ENCODE peak calls at places on chromosome 5, in four cellular contexts. V is K562, S is GM12878, E is HepG2. J is an unnamed sample.

GRCh38 chr5:15992918-15993317 is 186.7 kb downstream of the MARCHF11 start:
- DNase-seq in V (no peak), E (no peak), S (no peak), J (no peak)

GRCh38 chr5:58505971-58506640 is 14.9 kb downstream of the GAPT start:
- DNase-seq in S (no peak), E (no peak), V (no peak), J (no peak)

GRCh38 chr5:82991678-82992323 is 85.4 kb downstream of the TMEM167A start:
- DNase-seq in V (no peak), S (no peak), E (no peak), J (no peak)

GRCh38 chr5:123089572-123089970 is 530 bp downstream of the PRDM6 start:
- DNase-seq in E (peak; percentile 12), V (no peak), S (no peak), J (peak; percentile 65)

GRCh38 chr5:168707646-168708300 is 128.6 kb upstream of the PANK3 start:
- DNase-seq in S (no peak), E (no peak), V (no peak), J (no peak)

GRCh38 chr5:77174526-77174925 is 36.0 kb upstream of the PDE8B start:
- DNase-seq in S (no peak), E (no peak), V (no peak), J (no peak)

GRCh38 chr5:155049569-155050383 is 36.2 kb downstream of the KIF4B start:
- DNase-seq in V (peak; percentile 20), E (peak; percentile 4), S (no peak), J (peak; percentile 37)

GRCh38 chr5:59360130-59360555 is 533.4 kb downstream of the PDE4D start:
- DNase-seq in E (no peak), S (no peak), V (no peak), J (no peak)

GRCh38 chr5:99945706-99946442 is 589.3 kb upstream of the FAM174A start:
- DNase-seq in S (no peak), V (no peak), E (no peak), J (no peak)

GRCh38 chr5:38029431-38030065 is 189.7 kb upstream of the GDNF start:
- DNase-seq in S (no peak), E (no peak), V (no peak), J (no peak)

GRCh38 chr5:137264573-137264972 is 234.6 kb downstream of the SPOCK1 start:
- DNase-seq in E (no peak), S (no peak), V (no peak), J (no peak)

GRCh38 chr5:10333154-10334006 is 20.1 kb upstream of the MARCHF6 start:
- DNase-seq in E (no peak), V (no peak), S (no peak), J (peak; percentile 65)

GRCh38 chr5:107468286-107468685 is 202.5 kb downstream of the EFNA5 start:
- DNase-seq in E (no peak), S (no peak), V (no peak), J (no peak)

GRCh38 chr5:108259306-108259705 is 122.6 kb downstream of the FBXL17 start:
- DNase-seq in V (peak; percentile 13), S (no peak), E (no peak), J (no peak)

GRCh38 chr5:100667021-100667671 is 132.0 kb downstream of the FAM174A start:
- DNase-seq in V (no peak), E (no peak), S (no peak), J (no peak)

GRCh38 chr5:122300374-122300773 is 11.7 kb upstream of the SNCAIP start:
- DNase-seq in V (no peak), S (no peak), E (no peak), J (no peak)

GRCh38 chr5:101950050-101950449 is 346.0 kb downstream of the SLCO4C1 start:
- DNase-seq in S (no peak), E (no peak), V (no peak), J (no peak)

GRCh38 chr5:74075496-74075895 is 449.5 kb downstream of the ARHGEF28 start:
- DNase-seq in E (no peak), V (no peak), S (no peak), J (no peak)

GRCh38 chr5:454936-455335 is 12.0 kb downstream of the EXOC3 start:
- DNase-seq in E (no peak), V (no peak), S (no peak), J (peak; percentile 36)

GRCh38 chr5:42579320-42579719 is 156.1 kb downstream of the GHR start:
- DNase-seq in E (no peak), V (no peak), S (no peak), J (no peak)
- TF ChIP-seq CBFB in E (no peak), V (no peak), S (no peak), J (no peak)

DNA sequence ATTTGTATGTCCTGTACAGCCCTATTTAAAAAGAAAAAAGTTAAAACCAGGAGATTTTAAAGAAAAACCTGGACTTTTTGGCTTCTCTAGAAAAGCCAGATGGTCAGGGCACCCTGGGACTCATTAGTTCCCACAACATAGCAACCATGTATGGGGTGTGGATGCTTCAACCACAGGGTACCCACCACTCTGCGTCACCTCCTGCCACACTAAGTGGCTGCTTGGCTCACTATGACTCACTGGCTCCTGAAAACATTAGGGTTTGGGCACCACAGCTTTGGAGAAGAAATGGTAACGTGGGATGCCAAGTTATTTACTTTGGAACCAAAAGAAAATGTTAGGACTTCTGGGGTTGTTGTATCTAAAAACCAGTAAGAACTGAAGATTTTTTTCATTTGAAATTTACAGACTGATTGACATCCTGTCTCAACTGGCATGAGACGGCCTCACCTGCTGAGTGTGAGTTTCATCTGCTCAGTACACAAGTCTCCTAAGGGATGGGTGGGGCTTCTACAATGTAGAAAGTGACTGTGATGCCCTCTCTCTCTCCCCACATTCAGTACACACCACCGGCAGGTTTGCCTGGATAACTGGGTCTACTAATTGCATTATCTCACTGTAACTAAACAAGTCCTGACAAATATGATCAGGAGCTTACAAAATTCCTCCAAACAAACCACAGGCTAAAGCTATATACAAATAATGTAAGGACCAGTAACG is 103.9 kb downstream of the ESM1 start:
- DNase-seq in V (no peak), E (no peak), S (no peak), J (no peak)
- TF ChIP-seq CBFB in V (no peak), E (no peak), S (no peak), J (no peak)

GRCh38 chr5:140360101-140360500 is at the start of gene SLC4A9:
- DNase-seq in V (no peak), S (no peak), E (no peak), J (no peak)

GRCh38 chr5:140355551-140355950 is 4.4 kb upstream of the SLC4A9 start:
- DNase-seq in E (no peak), V (no peak), S (no peak), J (no peak)

GRCh38 chr5:140356878-140357730 is 2.9 kb upstream of the SLC4A9 start:
- DNase-seq in V (no peak), S (no peak), E (no peak), J (no peak)

GRCh38 chr5:140358738-140359310 is 1.2 kb upstream of the SLC4A9 start:
- DNase-seq in E (peak; percentile 37), V (no peak), S (no peak), J (peak; percentile 64)

DNA sequence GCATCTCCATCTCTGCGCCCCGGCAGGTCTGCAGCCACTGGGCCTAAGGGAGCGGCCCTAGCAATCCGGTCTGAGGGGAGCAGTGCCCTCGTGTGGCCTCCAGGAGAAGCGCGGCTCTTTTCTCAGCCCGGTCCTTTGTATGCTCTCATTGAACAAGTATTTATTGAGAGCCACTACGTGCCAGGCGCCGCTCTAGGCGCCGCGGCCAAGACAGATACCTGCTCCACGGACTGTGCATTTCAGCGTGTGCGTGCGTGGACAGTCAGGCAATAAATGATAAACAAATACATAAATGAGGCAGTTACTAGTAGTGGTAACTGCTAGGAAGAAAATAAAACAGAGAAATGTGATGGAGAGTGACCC is 2.3 kb upstream of the SLC4A9 start:
- DNase-seq in V (peak; percentile 85), E (peak; percentile 77), S (no peak), J (peak; percentile 87)
- TF ChIP-seq CBFB in V (no peak), E (no peak), S (no peak), J (no peak)

GRCh38 chr5:150511641-150512367 is 3.9 kb downstream of the NDST1 start:
- DNase-seq in V (peak; percentile 76), S (no peak), E (no peak), J (peak; percentile 64)
- TF ChIP-seq CBFB in V (no peak), S (no peak), E (no peak), J (no peak)

GRCh38 chr5:133948721-133949120 is 19.7 kb downstream of the C5orf15 start:
- DNase-seq in E (no peak), V (no peak), S (no peak), J (no peak)
- TF ChIP-seq CBFB in E (no peak), V (no peak), S (no peak), J (no peak)

DNA sequence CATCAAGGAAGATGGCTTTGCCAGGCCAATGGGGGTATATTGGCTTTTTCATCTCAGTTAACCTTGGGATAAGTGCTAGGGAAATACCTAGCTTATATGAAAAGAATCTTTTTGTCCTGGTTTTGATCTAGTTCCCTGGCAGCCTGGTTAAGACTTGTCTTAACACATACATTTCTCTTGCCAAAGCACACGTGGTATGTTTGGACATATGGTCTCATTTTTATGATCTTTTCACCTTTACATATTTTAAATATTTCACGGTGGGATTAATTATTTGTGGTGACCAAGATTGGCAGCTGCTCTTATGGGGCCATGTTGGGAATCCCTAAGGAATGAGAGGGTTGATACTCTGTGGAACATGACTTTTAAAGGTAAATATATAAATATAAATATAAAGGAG is 312.5 kb downstream of the NPR3 start:
- DNase-seq in V (no peak), E (no peak), S (no peak), J (no peak)
- TF ChIP-seq CBFB in V (no peak), E (no peak), S (no peak), J (no peak)

GRCh38 chr5:95664204-95664786 is 17.7 kb downstream of the RFESD start:
- DNase-seq in S (peak; percentile 11), V (no peak), E (peak; percentile 25), J (no peak)
- TF ChIP-seq CBFB in S (no peak), V (no peak), E (no peak), J (no peak)

GRCh38 chr5:118675247-118675646 is 313.1 kb downstream of the DTWD2 start:
- DNase-seq in S (no peak), V (no peak), E (no peak), J (no peak)
- TF ChIP-seq CBFB in S (no peak), V (no peak), E (no peak), J (no peak)

DNA sequence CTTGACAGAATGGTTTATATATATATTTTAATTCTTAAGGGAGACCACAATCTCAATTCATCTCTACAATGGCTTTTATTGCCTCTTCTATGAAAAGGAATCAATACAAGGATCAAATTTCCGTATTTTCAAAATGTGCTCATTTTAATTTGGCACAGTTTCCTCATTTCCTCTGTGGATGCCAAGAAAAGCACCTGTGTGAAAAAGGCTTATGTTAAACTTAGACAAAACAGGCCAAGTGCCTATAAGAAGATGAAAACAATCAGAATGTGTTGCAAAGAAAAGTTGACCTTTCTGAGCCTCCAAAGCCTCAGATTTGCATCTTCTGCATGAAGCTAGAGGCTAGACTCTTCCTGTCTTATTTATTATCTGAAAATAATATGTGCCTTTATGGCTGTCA is 173.7 kb upstream of the SLC12A2 start:
- DNase-seq in E (no peak), S (no peak), V (no peak), J (no peak)
- TF ChIP-seq CBFB in E (no peak), S (no peak), V (no peak), J (no peak)

J was measured in WTC11.